ENCODE peak calls at places on chromosomes 3 and 15, in ten cellular contexts. O is A549; F is CD8-positive, alpha-beta T cell; X is HCT116; H is tibial nerve; Z is AG04450; C is PC-3; I is hepatocyte; Q is transverse colon; B is Karpas-422. Y is an unnamed sample.
A peak's percentile ranks its signal among the peaks of the same experiment; 100 is the strongest.

GRCh38 chr3:161035711-161036110 is 69.4 kb downstream of the B3GALNT1 start:
- DNase-seq in O (no peak), F (no peak), X (no peak), H (no peak), Z (no peak), C (no peak), I (no peak), Q (no peak), B (no peak), Y (no peak)

GRCh38 chr3:124267406-124267805 is 275.5 kb upstream of the ROPN1 start:
- DNase-seq in O (no peak), F (no peak), X (no peak), H (no peak), Z (no peak), C (no peak), I (no peak), Q (no peak), B (no peak), Y (no peak)

GRCh38 chr15:96553931-96554330 is 223.4 kb downstream of the NR2F2 start:
- DNase-seq in O (no peak), F (no peak), X (no peak), H (no peak), Z (no peak), C (no peak), I (no peak), Q (no peak), B (no peak), Y (no peak)

GRCh38 chr3:144142151-144142855 is 170.7 kb downstream of the DIPK2A start:
- DNase-seq in O (no peak), F (no peak), X (no peak), H (no peak), Z (peak; percentile 48), C (no peak), I (peak; percentile 44), Q (no peak), B (no peak), Y (no peak)

GRCh38 chr15:66718220-66718988 is 16.4 kb downstream of the SMAD6 start:
- DNase-seq in O (no peak), F (no peak), X (no peak), H (no peak), Z (no peak), C (no peak), I (no peak), Q (no peak), B (no peak), Y (no peak)

GRCh38 chr3:63056932-63057331 is 181.7 kb upstream of the CADPS start:
- DNase-seq in O (no peak), F (no peak), X (no peak), H (no peak), Z (no peak), C (no peak), I (no peak), Q (no peak), B (no peak), Y (no peak)

GRCh38 chr15:79378394-79379158 is 53.6 kb upstream of the MINAR1 start:
- DNase-seq in O (peak; percentile 17), F (no peak), X (no peak), H (no peak), Z (no peak), C (no peak), I (no peak), Q (no peak), B (no peak), Y (no peak)

GRCh38 chr3:49415931-49416601 is 3.8 kb downstream of the TCTA start:
- DNase-seq in O (no peak), F (peak; percentile 56), X (no peak), H (no peak), Z (no peak), C (no peak), I (no peak), Q (peak; percentile 42), B (peak; percentile 81), Y (peak; percentile 50)

GRCh38 chr3:165817160-165817709 is 20.0 kb downstream of the BCHE start:
- DNase-seq in O (no peak), F (no peak), X (no peak), H (no peak), Z (no peak), C (no peak), I (no peak), Q (no peak), B (no peak), Y (no peak)

GRCh38 chr3:71035314-71035713 is 548.2 kb downstream of the FOXP1 start:
- DNase-seq in O (no peak), F (no peak), X (no peak), H (no peak), Z (peak; percentile 45), C (peak; percentile 95), I (no peak), Q (peak; percentile 77), B (no peak), Y (no peak)

DNA sequence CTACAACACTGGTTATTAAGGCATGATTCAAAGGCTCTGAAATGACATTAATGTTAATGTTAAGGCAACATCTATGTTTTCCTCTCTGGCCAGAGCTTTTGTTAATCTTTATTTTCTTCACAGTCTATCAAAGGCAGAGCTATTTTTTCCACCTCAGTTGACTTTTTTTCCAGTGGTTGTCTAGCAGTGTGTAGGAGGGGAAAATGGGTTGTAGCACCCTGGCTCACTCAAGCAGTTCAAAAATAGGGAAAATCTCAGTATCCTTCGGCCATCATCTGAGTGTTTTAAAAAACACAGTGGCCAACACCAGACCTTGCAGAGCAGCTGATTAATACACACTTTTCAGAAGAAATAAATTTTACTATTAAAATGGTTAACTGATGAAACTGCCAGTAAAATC is 21.4 kb downstream of the CBLB start:
- DNase-seq in O (no peak), F (no peak), X (no peak), H (no peak), Z (no peak), C (no peak), I (no peak), Q (no peak), B (no peak), Y (no peak)
- H3K27ac ChIP-seq in O (no peak overlapping the region), F (no peak overlapping the region), X (no peak overlapping the region), H (no peak overlapping the region), Z (no peak overlapping the region), C (no peak overlapping the region), I (no peak overlapping the region), Q (no peak overlapping the region), B (no peak overlapping the region), Y (no peak overlapping the region)

GRCh38 chr15:81859737-81860516 is 185.9 kb downstream of the MEX3B start:
- DNase-seq in O (no peak), F (no peak), X (no peak), H (no peak), Z (no peak), C (no peak), I (no peak), Q (no peak), B (no peak), Y (no peak)

GRCh38 chr15:81858136-81858535 is 187.7 kb downstream of the MEX3B start:
- DNase-seq in O (no peak), F (no peak), X (no peak), H (no peak), Z (no peak), C (no peak), I (no peak), Q (no peak), B (no peak), Y (no peak)

GRCh38 chr15:81853349-81853748 is 192.5 kb downstream of the MEX3B start:
- DNase-seq in O (no peak), F (no peak), X (no peak), H (no peak), Z (no peak), C (no peak), I (no peak), Q (no peak), B (no peak), Y (no peak)

GRCh38 chr15:81858586-81858985 is 187.2 kb downstream of the MEX3B start:
- DNase-seq in O (no peak), F (no peak), X (no peak), H (no peak), Z (no peak), C (no peak), I (no peak), Q (no peak), B (no peak), Y (no peak)

GRCh38 chr15:81856627-81857026 is 189.2 kb downstream of the MEX3B start:
- DNase-seq in O (no peak), F (no peak), X (no peak), H (no peak), Z (no peak), C (no peak), I (no peak), Q (no peak), B (no peak), Y (no peak)
- H3K27ac ChIP-seq in O (no peak overlapping the region), F (no peak overlapping the region), X (no peak overlapping the region), H (no peak overlapping the region), Z (no peak overlapping the region), C (no peak overlapping the region), I (no peak overlapping the region), Q (no peak overlapping the region), B (no peak overlapping the region), Y (no peak overlapping the region)

GRCh38 chr15:52652984-52653383 is 26.2 kb downstream of the ATOSA start:
- DNase-seq in O (peak; percentile 67), F (no peak), X (no peak), H (no peak), Z (peak; percentile 72), C (peak; percentile 73), I (peak; percentile 18), Q (peak; percentile 12), B (no peak), Y (no peak)

GRCh38 chr15:52653451-52653964 is 25.7 kb downstream of the ATOSA start:
- DNase-seq in O (peak; percentile 84), F (no peak), X (no peak), H (no peak), Z (peak; percentile 48), C (peak; percentile 83), I (peak; percentile 11), Q (no peak), B (no peak), Y (no peak)

GRCh38 chr15:52651114-52651513 is 28.1 kb downstream of the ATOSA start:
- DNase-seq in O (no peak), F (no peak), X (no peak), H (no peak), Z (no peak), C (no peak), I (no peak), Q (no peak), B (no peak), Y (no peak)

GRCh38 chr15:52652286-52652685 is 26.9 kb downstream of the ATOSA start:
- DNase-seq in O (no peak), F (no peak), X (no peak), H (no peak), Z (no peak), C (no peak), I (no peak), Q (no peak), B (no peak), Y (no peak)

GRCh38 chr15:52651868-52652267 is 27.3 kb downstream of the ATOSA start:
- DNase-seq in O (peak; percentile 94), F (peak; percentile 26), X (peak; percentile 32), H (peak; percentile 28), Z (peak; percentile 92), C (peak; percentile 71), I (peak; percentile 84), Q (peak; percentile 65), B (peak; percentile 91), Y (no peak)
- H3K27ac ChIP-seq in O (peak overlapping the region; percentile 85), F (no peak overlapping the region), X (no peak overlapping the region), H (peak overlapping the region; percentile 83), Z (peak overlapping the region; percentile 50), C (peak overlapping the region; percentile 95), I (peak overlapping the region; percentile 64), Q (peak overlapping the region; percentile 81), B (peak overlapping the region; percentile 72), Y (no peak overlapping the region)

DNA sequence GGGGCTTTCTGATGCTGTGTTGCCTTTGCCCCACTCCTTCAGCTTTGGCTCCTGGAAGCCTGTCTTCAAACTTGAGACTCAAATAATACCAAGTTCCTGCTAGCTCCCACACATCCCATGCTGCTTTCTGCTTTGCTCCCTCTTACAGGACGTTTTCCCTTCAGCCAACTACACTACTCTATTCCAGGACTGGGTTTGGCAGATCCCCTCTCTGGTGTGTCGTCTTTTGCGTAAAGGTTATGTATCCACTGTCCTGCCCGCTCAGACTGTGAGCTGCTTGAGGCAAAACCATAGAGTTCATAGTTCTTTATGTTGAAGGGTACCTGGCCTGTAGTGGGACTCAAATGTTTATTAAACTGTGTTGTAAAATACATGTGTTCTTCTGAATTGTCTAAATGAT is 25.4 kb downstream of the PPP2R3A start:
- DNase-seq in O (no peak), F (no peak), X (no peak), H (no peak), Z (no peak), C (no peak), I (no peak), Q (no peak), B (no peak), Y (no peak)
- H3K27ac ChIP-seq in O (no peak overlapping the region), F (no peak overlapping the region), X (no peak overlapping the region), H (no peak overlapping the region), Z (no peak overlapping the region), C (peak overlapping the region; percentile 86), I (no peak overlapping the region), Q (no peak overlapping the region), B (no peak overlapping the region), Y (no peak overlapping the region)